ENCODE peak calls at places on chromosome 11, in six cellular contexts. One of them, this sample, is unnamed.

GRCh38 chr11:102205805-102206204 is 95.6 kb downstream of the YAP1 start:
- DNase-seq in fibroblast of mammary gland: no peak
- DNase-seq in uterus: no peak
- DNase-seq in HCT116: no peak
- DNase-seq in lung: no peak
- DNase-seq in GM23338: no peak
- DNase-seq in this sample: no peak

GRCh38 chr11:30346068-30346688 is 23.3 kb downstream of the ARL14EP start:
- DNase-seq in fibroblast of mammary gland: peak
- DNase-seq in uterus: no peak
- DNase-seq in HCT116: peak
- DNase-seq in lung: no peak
- DNase-seq in GM23338: peak
- DNase-seq in this sample: peak

GRCh38 chr11:1167751-1168231 is 10.0 kb downstream of the MUC5AC start:
- DNase-seq in fibroblast of mammary gland: no peak
- DNase-seq in uterus: no peak
- DNase-seq in HCT116: no peak
- DNase-seq in lung: no peak
- DNase-seq in GM23338: no peak
- DNase-seq in this sample: no peak

GRCh38 chr11:126719740-126720139 is 280.8 kb downstream of the KIRREL3 start:
- DNase-seq in fibroblast of mammary gland: peak
- DNase-seq in uterus: no peak
- DNase-seq in HCT116: no peak
- DNase-seq in lung: no peak
- DNase-seq in GM23338: no peak
- DNase-seq in this sample: no peak

GRCh38 chr11:45054956-45055355 is 91.5 kb upstream of the PRDM11 start:
- DNase-seq in fibroblast of mammary gland: no peak
- DNase-seq in uterus: no peak
- DNase-seq in HCT116: no peak
- DNase-seq in lung: no peak
- DNase-seq in GM23338: no peak
- DNase-seq in this sample: no peak

GRCh38 chr11:76067099-76067498 is 139.2 kb downstream of the WNT11 start:
- DNase-seq in fibroblast of mammary gland: peak
- DNase-seq in uterus: no peak
- DNase-seq in HCT116: no peak
- DNase-seq in lung: no peak
- DNase-seq in GM23338: no peak
- DNase-seq in this sample: peak

GRCh38 chr11:112318193-112318592 is 57.5 kb upstream of the PLET1 start:
- DNase-seq in fibroblast of mammary gland: peak
- DNase-seq in uterus: no peak
- DNase-seq in HCT116: peak
- DNase-seq in lung: no peak
- DNase-seq in GM23338: no peak
- DNase-seq in this sample: peak

GRCh38 chr11:130897262-130898182 is 18.8 kb downstream of the SNX19 start:
- DNase-seq in fibroblast of mammary gland: peak
- DNase-seq in uterus: peak
- DNase-seq in HCT116: no peak
- DNase-seq in lung: peak
- DNase-seq in GM23338: no peak
- DNase-seq in this sample: peak

GRCh38 chr11:134277176-134278001 is 1.2 kb downstream of the GLB1L3 start:
- DNase-seq in fibroblast of mammary gland: no peak
- DNase-seq in uterus: no peak
- DNase-seq in HCT116: no peak
- DNase-seq in lung: no peak
- DNase-seq in GM23338: peak
- DNase-seq in this sample: no peak

GRCh38 chr11:59668188-59668949 is 468 bp downstream of the PATL1 start:
- DNase-seq in fibroblast of mammary gland: peak
- DNase-seq in uterus: peak
- DNase-seq in HCT116: no peak
- DNase-seq in lung: peak
- DNase-seq in GM23338: peak
- DNase-seq in this sample: peak

GRCh38 chr11:59668950-59669610 is at the start of gene PATL1:
- DNase-seq in fibroblast of mammary gland: peak
- DNase-seq in uterus: peak
- DNase-seq in HCT116: peak
- DNase-seq in lung: peak
- DNase-seq in GM23338: peak
- DNase-seq in this sample: peak

GRCh38 chr11:59669611-59670009 is 773 bp upstream of the PATL1 start:
- DNase-seq in fibroblast of mammary gland: peak
- DNase-seq in uterus: peak
- DNase-seq in HCT116: no peak
- DNase-seq in lung: peak
- DNase-seq in GM23338: peak
- DNase-seq in this sample: no peak

GRCh38 chr11:59667812-59668187 is 1.0 kb downstream of the PATL1 start:
- DNase-seq in fibroblast of mammary gland: no peak
- DNase-seq in uterus: no peak
- DNase-seq in HCT116: no peak
- DNase-seq in lung: no peak
- DNase-seq in GM23338: no peak
- DNase-seq in this sample: no peak

DNA sequence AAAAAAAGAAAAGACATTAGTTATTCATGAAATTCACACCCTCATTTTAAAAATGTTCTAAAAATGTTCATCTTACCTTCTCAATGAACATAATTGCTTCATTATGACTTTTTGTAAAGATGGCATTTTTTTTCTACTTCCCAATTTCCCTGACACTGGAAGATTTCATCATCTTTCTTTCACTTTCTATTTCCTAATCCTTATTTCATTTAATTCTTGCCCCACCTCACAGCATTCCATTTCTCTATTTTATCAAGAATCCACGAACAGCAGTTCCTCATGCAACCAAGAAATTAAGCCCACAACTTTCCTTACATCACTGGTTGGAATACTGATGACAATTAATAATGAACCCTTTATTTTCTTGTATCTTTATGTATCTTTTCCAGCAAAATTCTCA is 1.9 kb downstream of the PATL1 start:
- DNase-seq in fibroblast of mammary gland: peak
- DNase-seq in uterus: no peak
- DNase-seq in HCT116: no peak
- DNase-seq in lung: no peak
- DNase-seq in GM23338: no peak
- DNase-seq in this sample: peak
- H3K4me3 ChIP-seq in fibroblast of mammary gland: peak
- H3K4me3 ChIP-seq in uterus: no peak
- H3K4me3 ChIP-seq in HCT116: no peak
- H3K4me3 ChIP-seq in lung: no peak
- H3K4me3 ChIP-seq in GM23338: no peak
- H3K4me3 ChIP-seq in this sample: no peak

GRCh38 chr11:11987503-11988022 is 20.9 kb downstream of the DKK3 start:
- DNase-seq in fibroblast of mammary gland: peak
- DNase-seq in uterus: no peak
- DNase-seq in HCT116: no peak
- DNase-seq in lung: no peak
- DNase-seq in GM23338: peak
- DNase-seq in this sample: peak
- TF ChIP-seq CTCF in fibroblast of mammary gland: peak
- TF ChIP-seq CTCF in uterus: no peak
- TF ChIP-seq CTCF in HCT116: no peak
- TF ChIP-seq CTCF in lung: no peak
- TF ChIP-seq CTCF in GM23338: peak
- TF ChIP-seq CTCF in this sample: peak

GRCh38 chr11:118574636-118575035 is 2.4 kb downstream of the ARCN1 start:
- DNase-seq in fibroblast of mammary gland: peak
- DNase-seq in uterus: no peak
- DNase-seq in HCT116: no peak
- DNase-seq in lung: no peak
- DNase-seq in GM23338: no peak
- DNase-seq in this sample: no peak
- H3K4me3 ChIP-seq in fibroblast of mammary gland: peak
- H3K4me3 ChIP-seq in uterus: peak
- H3K4me3 ChIP-seq in HCT116: no peak
- H3K4me3 ChIP-seq in lung: no peak
- H3K4me3 ChIP-seq in GM23338: no peak
- H3K4me3 ChIP-seq in this sample: no peak

GRCh38 chr11:42598341-42598740 is 713.5 kb upstream of the API5 start:
- DNase-seq in fibroblast of mammary gland: no peak
- DNase-seq in uterus: no peak
- DNase-seq in HCT116: no peak
- DNase-seq in lung: no peak
- DNase-seq in GM23338: no peak
- DNase-seq in this sample: no peak
- TF ChIP-seq CTCF in fibroblast of mammary gland: no peak
- TF ChIP-seq CTCF in uterus: no peak
- TF ChIP-seq CTCF in HCT116: no peak
- TF ChIP-seq CTCF in lung: no peak
- TF ChIP-seq CTCF in GM23338: no peak
- TF ChIP-seq CTCF in this sample: no peak